ENCODE peak calls at places on chromosomes 4 and X, in eight cellular contexts. T is H9; E is fibroblast of lung; I is fibroblast of pulmonary artery; W is activated CD4-positive, alpha-beta T cell treated with anti-CD3 and anti-CD28 coated beads, Interleukin-2, amount 10 ng/mL, durations not matched to agents 7 days and 5 days; H is stimulated activated CD4-positive, alpha-beta T cell treated with anti-CD3 and anti-CD28 coated beads, Interleukin-2, amount 100 ng/mL, for 4 hours; K is activated T-cell treated with anti-CD3 and anti-CD28 coated beads for 1 hour; Z is NCI-H774. F is an unnamed sample.

GRCh38 chr4:35966558-35966957 is 277.8 kb downstream of the ARAP2 start:
- DNase-seq in T (no peak), E (no peak), I (no peak), W (no peak), H (no peak), K (no peak), Z (no peak), F (no peak)

GRCh38 chr4:62053974-62054373 is 853.8 kb downstream of the ADGRL3 start:
- DNase-seq in T (no peak), E (peak), I (no peak), W (no peak), H (no peak), K (no peak), Z (no peak), F (no peak)

GRCh38 chr4:145909773-145910172 is 28.9 kb downstream of the ZNF827 start:
- DNase-seq in T (no peak), E (no peak), I (no peak), W (no peak), H (no peak), K (no peak), Z (no peak), F (no peak)

GRCh38 chr4:73189274-73189810 is 69.3 kb downstream of the ANKRD17 start:
- DNase-seq in T (no peak), E (peak), I (no peak), W (no peak), H (no peak), K (no peak), Z (no peak), F (no peak)

GRCh38 chrX:107755721-107756120 is 19.9 kb downstream of the TSC22D3 start:
- DNase-seq in T (no peak), E (no peak), I (no peak), W (no peak), H (no peak), K (no peak), Z (no peak), F (no peak)

GRCh38 chr4:91280551-91281290 is 1023.0 kb upstream of the GRID2 start:
- DNase-seq in T (no peak), E (no peak), I (no peak), W (no peak), H (no peak), K (no peak), Z (no peak), F (no peak)

GRCh38 chr4:186737427-186737826 is 13.8 kb upstream of the FAT1 start:
- DNase-seq in T (peak), E (no peak), I (no peak), W (no peak), H (no peak), K (no peak), Z (no peak), F (no peak)

GRCh38 chr4:140693577-140693976 is 62.6 kb downstream of the TBC1D9 start:
- DNase-seq in T (no peak), E (no peak), I (peak), W (no peak), H (no peak), K (no peak), Z (no peak), F (no peak)

GRCh38 chr4:25223770-25224375 is 10.0 kb upstream of the PI4K2B start:
- DNase-seq in T (peak), E (peak), I (peak), W (peak), H (no peak), K (no peak), Z (no peak), F (no peak)

GRCh38 chr4:44978035-44978434 is 251.7 kb upstream of the GNPDA2 start:
- DNase-seq in T (no peak), E (no peak), I (no peak), W (no peak), H (no peak), K (no peak), Z (no peak), F (no peak)

GRCh38 chr4:72468904-72469502 is 100.0 kb downstream of the ADAMTS3 start:
- DNase-seq in T (no peak), E (no peak), I (peak), W (no peak), H (no peak), K (no peak), Z (no peak), F (no peak)

GRCh38 chr4:8225704-8226443 is 26.8 kb downstream of the SH3TC1 start:
- DNase-seq in T (peak), E (peak), I (no peak), W (no peak), H (no peak), K (no peak), Z (peak), F (no peak)

GRCh38 chrX:67723580-67724351 is 179.9 kb downstream of the AR start:
- DNase-seq in T (no peak), E (no peak), I (no peak), W (no peak), H (no peak), K (no peak), Z (no peak), F (no peak)

GRCh38 chr4:164648151-164648848 is 105.6 kb upstream of the SMIM31 start:
- DNase-seq in T (no peak), E (peak), I (peak), W (no peak), H (no peak), K (no peak), Z (no peak), F (no peak)

GRCh38 chr4:1207603-1208265 is 35.4 kb upstream of the SPON2 start:
- DNase-seq in T (no peak), E (peak), I (peak), W (no peak), H (no peak), K (no peak), Z (no peak), F (no peak)

GRCh38 chr4:56959064-56959463 is 18.3 kb downstream of the NOA1 start:
- DNase-seq in T (no peak), E (no peak), I (no peak), W (no peak), H (no peak), K (no peak), Z (no peak), F (no peak)

GRCh38 chrX:10030570-10030969 is 63.4 kb downstream of the CLDN34 start:
- DNase-seq in T (no peak), E (peak), I (peak), W (no peak), H (no peak), K (no peak), Z (no peak), F (no peak)

GRCh38 chr4:74202062-74202586 is 44.2 kb downstream of the MTHFD2L start:
- DNase-seq in T (no peak), E (peak), I (peak), W (no peak), H (no peak), K (no peak), Z (peak), F (no peak)